ENCODE peak calls at places on chromosomes 7 and 10, in four cellular contexts. M is GM12878, I is SK-N-SH, A is K562. O is an unnamed sample.

GRCh38 chr10:127313996-127314700 is 117.8 kb upstream of the INSYN2A start:
- DNase-seq in M (no peak), I (no peak), A (no peak), O (no peak)

GRCh38 chr10:60907972-60908371 is 36.0 kb downstream of the RHOBTB1 start:
- DNase-seq in M (no peak), I (no peak), A (no peak), O (no peak)

GRCh38 chr7:23938937-23939552 is 229.0 kb downstream of the STK31 start:
- DNase-seq in M (no peak), I (peak; percentile 51), A (no peak), O (peak; percentile 57)

GRCh38 chr7:32803742-32804141 is 87.8 kb downstream of the KBTBD2 start:
- DNase-seq in M (no peak), I (no peak), A (no peak), O (no peak)

GRCh38 chr10:70533189-70533558 is 54.6 kb downstream of the PALD1 start:
- DNase-seq in M (no peak), I (no peak), A (no peak), O (no peak)

GRCh38 chr10:71613303-71613777 is 106.2 kb downstream of the C10orf105 start:
- DNase-seq in M (no peak), I (no peak), A (peak; percentile 49), O (no peak)

GRCh38 chr10:79049931-79050895 is 18.6 kb upstream of the ZMIZ1 start:
- DNase-seq in M (no peak), I (no peak), A (no peak), O (peak; percentile 4)

GRCh38 chr7:10412426-10413019 is 561.1 kb upstream of the PHF14 start:
- DNase-seq in M (no peak), I (peak; percentile 44), A (peak; percentile 33), O (no peak)

GRCh38 chr7:106243893-106244292 is 40.9 kb downstream of the NAMPT start:
- DNase-seq in M (no peak), I (no peak), A (no peak), O (no peak)

GRCh38 chr7:19538036-19538435 is 170.8 kb downstream of the POLR1F start:
- DNase-seq in M (no peak), I (no peak), A (no peak), O (no peak)

GRCh38 chr7:19094971-19095370 is 22.5 kb downstream of the TWIST1 start:
- DNase-seq in M (no peak), I (no peak), A (no peak), O (no peak)

GRCh38 chr10:25758511-25758910 is 175.5 kb upstream of the MYO3A start:
- DNase-seq in M (no peak), I (no peak), A (no peak), O (no peak)

GRCh38 chr10:68560201-68560915 is at the start of gene TET1:
- DNase-seq in M (no peak), I (peak; percentile 91), A (peak; percentile 90), O (peak; percentile 90)

GRCh38 chr10:46263831-46264268 is 22.9 kb upstream of the ANTXRL start:
- DNase-seq in M (no peak), I (no peak), A (no peak), O (no peak)

GRCh38 chr7:149415391-149416068 is 45.3 kb downstream of the ZNF777 start:
- DNase-seq in M (no peak), I (no peak), A (no peak), O (no peak)

GRCh38 chr7:46557295-46557711 is 636.2 kb upstream of the IGFBP3 start:
- DNase-seq in M (no peak), I (no peak), A (no peak), O (no peak)

GRCh38 chr10:33217854-33218253 is 116.6 kb downstream of the NRP1 start:
- DNase-seq in M (no peak), I (no peak), A (no peak), O (no peak)

GRCh38 chr10:80168111-80168511 is 35.6 kb downstream of the PLAC9 start:
- DNase-seq in M (no peak), I (no peak), A (no peak), O (no peak)

GRCh38 chr10:52212802-52213510 is 101.1 kb upstream of the DKK1 start:
- DNase-seq in M (no peak), I (no peak), A (no peak), O (no peak)

GRCh38 chr10:44864042-44864436 is 47.1 kb upstream of the TMEM72 start:
- DNase-seq in M (no peak), I (no peak), A (no peak), O (peak; percentile 50)

GRCh38 chr10:100642295-100642994 is 102.9 kb upstream of the PAX2 start:
- DNase-seq in M (no peak), I (no peak), A (no peak), O (peak; percentile 61)

GRCh38 chr10:71064413-71065118 is 147.8 kb upstream of the UNC5B start:
- DNase-seq in M (no peak), I (no peak), A (no peak), O (no peak)

GRCh38 chr7:25854608-25855497 is 297.1 kb upstream of the NFE2L3 start:
- DNase-seq in M (no peak), I (peak; percentile 94), A (peak; percentile 91), O (peak; percentile 70)

GRCh38 chr7:75565129-75565528 is 73.0 kb downstream of the SPDYE5 start:
- DNase-seq in M (no peak), I (peak; percentile 56), A (no peak), O (no peak)

GRCh38 chr7:134755422-134756022 is 23.9 kb upstream of the CALD1 start:
- DNase-seq in M (no peak), I (peak; percentile 46), A (no peak), O (no peak)

GRCh38 chr7:10022957-10023356 is 950.7 kb upstream of the PHF14 start:
- DNase-seq in M (no peak), I (peak; percentile 13), A (no peak), O (peak; percentile 33)

GRCh38 chr10:554182-554848 is 135.2 kb downstream of the DIP2C start:
- DNase-seq in M (no peak), I (no peak), A (no peak), O (no peak)

GRCh38 chr10:58859541-58859940 is 316.9 kb upstream of the PHYHIPL start:
- DNase-seq in M (no peak), I (no peak), A (no peak), O (no peak)

GRCh38 chr7:108479751-108480150 is 23.5 kb upstream of the NRCAM start:
- DNase-seq in M (no peak), I (no peak), A (no peak), O (no peak)

GRCh38 chr10:27723436-27723835 is 22.2 kb downstream of the MKX start:
- DNase-seq in M (no peak), I (no peak), A (no peak), O (no peak)

DNA sequence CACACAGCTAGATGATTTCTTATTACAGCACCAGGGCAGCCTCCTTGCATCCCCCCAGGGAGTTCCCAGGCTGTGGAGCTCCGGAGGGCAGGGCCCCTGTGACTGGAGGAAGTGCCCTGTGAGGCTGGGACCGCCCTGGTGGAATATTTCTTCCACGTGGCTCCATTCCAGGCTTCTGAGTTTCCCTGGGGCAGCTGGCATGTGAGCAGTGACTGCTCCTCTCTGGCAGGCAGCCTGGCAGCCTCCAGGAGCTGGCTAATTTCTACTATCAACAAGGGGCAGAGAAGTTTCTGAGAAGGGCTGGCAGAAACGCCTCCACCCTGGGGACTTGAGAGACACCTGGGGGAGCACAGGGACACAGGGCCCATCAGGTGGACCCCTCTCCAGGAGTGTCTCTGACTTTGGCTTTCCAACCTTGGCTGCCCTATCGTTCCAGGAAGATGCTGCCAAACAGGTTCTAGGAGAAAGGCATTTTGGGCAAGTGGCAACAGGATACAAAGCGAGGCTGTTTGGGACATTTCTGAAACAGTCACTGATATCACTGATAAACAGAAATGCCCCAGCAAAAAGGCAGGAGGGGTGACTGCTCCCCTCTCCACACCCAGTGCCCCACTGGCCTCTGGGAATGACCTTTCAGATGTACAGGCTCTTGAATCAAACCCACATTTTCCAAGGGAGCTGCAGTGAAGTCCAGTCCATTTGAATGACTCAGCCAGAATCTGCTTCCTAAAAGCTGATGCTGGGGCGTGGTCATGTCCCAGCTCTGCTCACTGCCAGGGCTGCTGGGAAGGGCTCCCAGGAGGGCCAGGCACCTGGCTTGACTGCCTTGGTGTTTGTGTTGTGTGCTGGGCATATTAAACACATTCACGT is 16.1 kb downstream of the MYOF start:
- DNase-seq in M (no peak), I (peak; percentile 58), A (no peak), O (no peak)
- TF ChIP-seq USF1 in M (no peak), I (peak; percentile 46), A (no peak), O (no peak)

DNA sequence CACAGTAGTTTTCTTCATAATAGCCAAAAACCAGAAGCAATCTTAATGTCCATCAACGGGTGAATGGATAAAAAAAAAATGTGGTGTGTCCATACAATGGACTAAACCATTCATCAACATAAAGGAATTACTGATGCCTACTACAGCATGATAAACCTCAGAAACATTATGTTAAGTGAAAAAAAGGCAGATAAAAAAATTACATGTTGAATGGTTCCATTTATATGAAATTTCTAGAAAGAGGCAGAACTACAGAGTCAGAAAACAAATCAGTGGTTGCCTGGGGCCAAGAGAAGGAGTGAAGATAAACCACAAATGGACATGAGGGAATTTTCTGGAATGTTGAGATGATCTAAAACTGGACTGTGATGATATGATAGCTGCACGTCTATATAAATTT is 74.5 kb upstream of the CAPZA2 start:
- DNase-seq in M (no peak), I (no peak), A (no peak), O (no peak)
- TF ChIP-seq USF1 in M (no peak), I (no peak), A (no peak), O (no peak)

GRCh38 chr7:83640731-83641533 is 8.0 kb downstream of the SEMA3E start:
- DNase-seq in M (no peak), I (no peak), A (no peak), O (no peak)
- TF ChIP-seq USF1 in M (no peak), I (no peak), A (no peak), O (no peak)

GRCh38 chr7:4783762-4784351 is 8.4 kb downstream of the AP5Z1 start:
- DNase-seq in M (no peak), I (no peak), A (no peak), O (no peak)
- TF ChIP-seq USF1 in M (no peak), I (no peak), A (no peak), O (no peak)

GRCh38 chr10:31584098-31584631 is 265.1 kb downstream of the ZEB1 start:
- DNase-seq in M (no peak), I (peak; percentile 61), A (no peak), O (no peak)
- TF ChIP-seq USF1 in M (no peak), I (no peak), A (no peak), O (no peak)

O was measured in WTC11.